ENCODE peak calls at places on chromosomes 12 and 14, in ten cellular contexts. One of them, this sample, is unnamed.

GRCh38 chr12:110245278-110245868 is 35.7 kb upstream of the ATP2A2 start:
- DNase-seq in dorsolateral prefrontal cortex: no peak
- DNase-seq in right lobe of liver: peak; percentile 92
- DNase-seq in choroid plexus epithelial cell: no peak
- DNase-seq in Daoy: peak; percentile 29
- DNase-seq in coronary artery: no peak
- DNase-seq in T follicular helper cell: peak; percentile 29
- DNase-seq in Karpas-422: peak; percentile 82
- DNase-seq in T-helper 22 cell: peak; percentile 1
- DNase-seq in AG20443: no peak
- DNase-seq in this sample: no peak

GRCh38 chr12:15423629-15424028 is 101.3 kb downstream of the PTPRO start:
- DNase-seq in dorsolateral prefrontal cortex: no peak
- DNase-seq in right lobe of liver: no peak
- DNase-seq in choroid plexus epithelial cell: peak; percentile 2
- DNase-seq in Daoy: peak; percentile 56
- DNase-seq in coronary artery: no peak
- DNase-seq in T follicular helper cell: no peak
- DNase-seq in Karpas-422: no peak
- DNase-seq in T-helper 22 cell: no peak
- DNase-seq in AG20443: no peak
- DNase-seq in this sample: peak; percentile 4

GRCh38 chr14:67423424-67423823 is 11.5 kb upstream of the PLEK2 start:
- DNase-seq in dorsolateral prefrontal cortex: no peak
- DNase-seq in right lobe of liver: no peak
- DNase-seq in choroid plexus epithelial cell: no peak
- DNase-seq in Daoy: no peak
- DNase-seq in coronary artery: no peak
- DNase-seq in T follicular helper cell: no peak
- DNase-seq in Karpas-422: no peak
- DNase-seq in T-helper 22 cell: no peak
- DNase-seq in AG20443: no peak
- DNase-seq in this sample: no peak

GRCh38 chr12:123389560-123390351 is 5.8 kb downstream of the KMT5A start:
- DNase-seq in dorsolateral prefrontal cortex: no peak
- DNase-seq in right lobe of liver: peak; percentile 82
- DNase-seq in choroid plexus epithelial cell: peak; percentile 28
- DNase-seq in Daoy: peak; percentile 29
- DNase-seq in coronary artery: peak; percentile 73
- DNase-seq in T follicular helper cell: no peak
- DNase-seq in Karpas-422: peak; percentile 68
- DNase-seq in T-helper 22 cell: peak; percentile 4
- DNase-seq in AG20443: peak; percentile 47
- DNase-seq in this sample: peak; percentile 50

GRCh38 chr14:101959277-101959676 is 5.1 kb upstream of the DYNC1H1 start:
- DNase-seq in dorsolateral prefrontal cortex: no peak
- DNase-seq in right lobe of liver: no peak
- DNase-seq in choroid plexus epithelial cell: no peak
- DNase-seq in Daoy: no peak
- DNase-seq in coronary artery: no peak
- DNase-seq in T follicular helper cell: no peak
- DNase-seq in Karpas-422: no peak
- DNase-seq in T-helper 22 cell: no peak
- DNase-seq in AG20443: no peak
- DNase-seq in this sample: no peak

GRCh38 chr12:21751517-21751916 is 23.0 kb downstream of the KCNJ8 start:
- DNase-seq in dorsolateral prefrontal cortex: no peak
- DNase-seq in right lobe of liver: no peak
- DNase-seq in choroid plexus epithelial cell: peak; percentile 89
- DNase-seq in Daoy: no peak
- DNase-seq in coronary artery: no peak
- DNase-seq in T follicular helper cell: no peak
- DNase-seq in Karpas-422: no peak
- DNase-seq in T-helper 22 cell: no peak
- DNase-seq in AG20443: no peak
- DNase-seq in this sample: peak; percentile 35

GRCh38 chr12:27555928-27556778 is 32.1 kb downstream of the PPFIBP1 start:
- DNase-seq in dorsolateral prefrontal cortex: no peak
- DNase-seq in right lobe of liver: no peak
- DNase-seq in choroid plexus epithelial cell: peak; percentile 86
- DNase-seq in Daoy: no peak
- DNase-seq in coronary artery: no peak
- DNase-seq in T follicular helper cell: no peak
- DNase-seq in Karpas-422: no peak
- DNase-seq in T-helper 22 cell: no peak
- DNase-seq in AG20443: no peak
- DNase-seq in this sample: peak; percentile 54

GRCh38 chr14:23465261-23465660 is 4.2 kb upstream of the NGDN start:
- DNase-seq in dorsolateral prefrontal cortex: no peak
- DNase-seq in right lobe of liver: no peak
- DNase-seq in choroid plexus epithelial cell: no peak
- DNase-seq in Daoy: no peak
- DNase-seq in coronary artery: no peak
- DNase-seq in T follicular helper cell: no peak
- DNase-seq in Karpas-422: no peak
- DNase-seq in T-helper 22 cell: no peak
- DNase-seq in AG20443: no peak
- DNase-seq in this sample: no peak

GRCh38 chr12:120231316-120232011 is 30.6 kb upstream of the RPLP0 start:
- DNase-seq in dorsolateral prefrontal cortex: no peak
- DNase-seq in right lobe of liver: no peak
- DNase-seq in choroid plexus epithelial cell: peak; percentile 87
- DNase-seq in Daoy: peak; percentile 99
- DNase-seq in coronary artery: peak; percentile 76
- DNase-seq in T follicular helper cell: peak; percentile 60
- DNase-seq in Karpas-422: no peak
- DNase-seq in T-helper 22 cell: peak; percentile 85
- DNase-seq in AG20443: peak; percentile 76
- DNase-seq in this sample: peak; percentile 80

GRCh38 chr12:116718578-116719454 is 19.1 kb downstream of the SPRING1 start:
- DNase-seq in dorsolateral prefrontal cortex: no peak
- DNase-seq in right lobe of liver: no peak
- DNase-seq in choroid plexus epithelial cell: peak; percentile 36
- DNase-seq in Daoy: no peak
- DNase-seq in coronary artery: no peak
- DNase-seq in T follicular helper cell: no peak
- DNase-seq in Karpas-422: no peak
- DNase-seq in T-helper 22 cell: no peak
- DNase-seq in AG20443: peak; percentile 51
- DNase-seq in this sample: peak; percentile 67